ENCODE peak calls at places on chromosomes 5 and 9, in four cellular contexts. L is HepG2, R is GM12878, P is K562. M is an unnamed sample.

GRCh38 chr5:115543931-115544370 is 624 bp downstream of the FEM1C start:
- DNase-seq in L (peak), R (no peak), P (peak), M (no peak)

GRCh38 chr9:136882109-136882946 is 4.0 kb upstream of the TRAF2 start:
- DNase-seq in L (peak), R (peak), P (peak), M (no peak)

GRCh38 chr5:218457-219289 is 553 bp downstream of the SDHA start:
- DNase-seq in L (peak), R (no peak), P (peak), M (no peak)

GRCh38 chr9:123282343-123283047 is 14.1 kb upstream of the STRBP start:
- DNase-seq in L (no peak), R (no peak), P (no peak), M (no peak)

GRCh38 chr5:57174850-57175525 is 1.1 kb downstream of the GPBP1 start:
- DNase-seq in L (no peak), R (no peak), P (no peak), M (no peak)

GRCh38 chr5:171707441-171707790 is 78.2 kb upstream of the SMIM23 start:
- DNase-seq in L (no peak), R (no peak), P (no peak), M (no peak)

GRCh38 chr5:19855031-19855430 is 133.0 kb downstream of the CDH18 start:
- DNase-seq in L (no peak), R (no peak), P (no peak), M (no peak)

GRCh38 chr5:178113141-178113787 is at the start of gene N4BP3:
- DNase-seq in L (no peak), R (no peak), P (peak), M (peak)

GRCh38 chr9:112408285-112408684 is 28.4 kb downstream of the HSDL2 start:
- DNase-seq in L (no peak), R (no peak), P (no peak), M (no peak)

GRCh38 chr5:156589104-156589858 is 260.8 kb upstream of the PPP1R2B start:
- DNase-seq in L (no peak), R (no peak), P (no peak), M (no peak)

GRCh38 chr5:11452854-11453253 is 451.4 kb downstream of the CTNND2 start:
- DNase-seq in L (no peak), R (no peak), P (no peak), M (no peak)

GRCh38 chr5:74722271-74722670 is 37.2 kb downstream of the HEXB start:
- DNase-seq in L (no peak), R (no peak), P (no peak), M (no peak)

GRCh38 chr9:123107639-123108285 is 74.3 kb downstream of the GPR21 start:
- DNase-seq in L (no peak), R (no peak), P (no peak), M (no peak)

GRCh38 chr5:72746736-72747135 is 69.7 kb upstream of the TNPO1 start:
- DNase-seq in L (no peak), R (no peak), P (no peak), M (no peak)

GRCh38 chr9:132944294-132945185 is at the start of gene TSC1:
- DNase-seq in L (peak), R (peak), P (peak), M (peak)

GRCh38 chr5:143400541-143401252 is 2.8 kb downstream of the NR3C1 start:
- DNase-seq in L (no peak), R (no peak), P (no peak), M (no peak)

GRCh38 chr9:72383978-72384709 is 19.1 kb upstream of the ZFAND5 start:
- DNase-seq in L (no peak), R (no peak), P (no peak), M (no peak)

GRCh38 chr5:98962587-98962986 is 33.8 kb upstream of the CHD1 start:
- DNase-seq in L (no peak), R (no peak), P (no peak), M (no peak)

GRCh38 chr9:136661641-136662325 is 933 bp upstream of the EGFL7 start:
- DNase-seq in L (no peak), R (no peak), P (no peak), M (no peak)

GRCh38 chr5:1948663-1949191 is 66.0 kb upstream of the IRX4 start:
- DNase-seq in L (no peak), R (no peak), P (no peak), M (no peak)

GRCh38 chr5:121313886-121314285 is 537.8 kb upstream of the FTMT start:
- DNase-seq in L (no peak), R (no peak), P (no peak), M (no peak)

GRCh38 chr5:149962040-149962439 is 1.5 kb downstream of the SLC26A2 start:
- DNase-seq in L (peak), R (no peak), P (peak), M (peak)

GRCh38 chr9:133793471-133793870 is 55.3 kb upstream of the SARDH start:
- DNase-seq in L (no peak), R (no peak), P (no peak), M (no peak)

GRCh38 chr9:13575558-13575957 is 296.1 kb upstream of the MPDZ start:
- DNase-seq in L (no peak), R (no peak), P (no peak), M (no peak)

GRCh38 chr9:90331826-90332575 is 310.6 kb downstream of the DIRAS2 start:
- DNase-seq in L (no peak), R (no peak), P (no peak), M (no peak)

GRCh38 chr5:35884125-35884788 is 27.6 kb downstream of the IL7R start:
- DNase-seq in L (no peak), R (no peak), P (no peak), M (no peak)

GRCh38 chr5:41218929-41219328 is 5.6 kb upstream of the C6 start:
- DNase-seq in L (no peak), R (no peak), P (no peak), M (no peak)

GRCh38 chr9:134353539-134353938 is 27.3 kb downstream of the RXRA start:
- DNase-seq in L (no peak), R (no peak), P (no peak), M (no peak)

GRCh38 chr9:76697554-76697953 is 66.7 kb upstream of the PCA3 start:
- DNase-seq in L (no peak), R (no peak), P (no peak), M (no peak)

GRCh38 chr5:115484368-115484767 is 60.2 kb downstream of the FEM1C start:
- DNase-seq in L (no peak), R (no peak), P (no peak), M (no peak)

GRCh38 chr5:164355267-164355830 is 849.9 kb downstream of the MAT2B start:
- DNase-seq in L (no peak), R (no peak), P (no peak), M (peak)

GRCh38 chr9:87395804-87396458 is 101.7 kb upstream of the DAPK1 start:
- DNase-seq in L (peak), R (no peak), P (no peak), M (no peak)

GRCh38 chr5:51378415-51378777 is 4.9 kb upstream of the ISL1 start:
- DNase-seq in L (no peak), R (no peak), P (no peak), M (no peak)
- TF ChIP-seq TARDBP in L (no peak), R (no peak), P (no peak), M (no peak)

DNA sequence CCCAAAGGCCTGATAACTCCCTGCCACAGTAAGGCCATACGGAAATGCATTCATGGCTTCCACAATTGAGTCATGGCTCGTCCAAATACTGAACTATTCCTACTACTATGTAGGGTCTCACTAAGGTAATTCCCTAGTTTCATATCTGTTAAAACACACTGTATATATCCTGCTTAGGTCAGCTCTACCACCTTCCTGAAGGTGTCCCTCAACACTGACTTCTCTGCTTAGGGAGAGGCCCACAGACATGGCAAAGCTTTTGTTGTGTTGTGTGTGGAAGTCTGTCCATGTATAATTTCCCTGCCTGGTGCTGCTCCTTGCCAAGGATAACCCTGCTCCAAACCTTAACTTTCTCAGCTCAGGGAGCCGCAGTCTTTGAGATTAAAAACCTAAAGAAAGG is 60.4 kb downstream of the GIN1 start:
- DNase-seq in L (no peak), R (no peak), P (no peak), M (no peak)
- TF ChIP-seq FOXM1 in L (no peak), R (no peak), P (no peak), M (no peak)

GRCh38 chr5:175683921-175684320 is 26.1 kb downstream of the HRH2 start:
- DNase-seq in L (no peak), R (no peak), P (no peak), M (no peak)
- TF ChIP-seq BHLHE40 in L (no peak), R (no peak), P (no peak), M (no peak)

DNA sequence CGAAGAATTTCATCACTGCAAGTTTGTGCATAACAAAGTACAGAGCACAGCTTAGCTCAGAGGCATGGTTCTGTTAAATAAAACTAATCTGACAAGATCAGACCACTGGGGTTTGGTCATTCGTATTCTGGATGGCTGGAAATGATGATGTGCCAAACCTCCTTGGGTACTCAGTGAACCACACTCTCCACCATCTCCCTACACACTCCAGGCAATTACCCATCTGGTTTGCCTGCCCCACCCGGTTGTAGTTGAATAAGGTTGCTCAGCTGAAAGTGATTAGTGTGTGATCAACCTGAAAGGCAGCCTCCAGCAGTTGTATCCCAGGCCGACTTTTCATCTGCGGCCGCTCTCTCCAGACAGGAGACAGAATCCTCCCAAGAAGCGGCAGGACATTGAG is 371.4 kb downstream of the TLE1 start:
- DNase-seq in L (no peak), R (no peak), P (no peak), M (no peak)
- TF ChIP-seq TARDBP in L (no peak), R (no peak), P (no peak), M (no peak)

GRCh38 chr9:15219511-15219910 is 87.5 kb downstream of the TTC39B start:
- DNase-seq in L (no peak), R (no peak), P (no peak), M (no peak)

GRCh38 chr9:15220658-15221310 is 86.2 kb downstream of the TTC39B start:
- DNase-seq in L (no peak), R (no peak), P (no peak), M (no peak)

GRCh38 chr9:15218994-15219393 is 88.0 kb downstream of the TTC39B start:
- DNase-seq in L (no peak), R (no peak), P (no peak), M (no peak)

GRCh38 chr9:15221746-15222145 is 85.3 kb downstream of the TTC39B start:
- DNase-seq in L (no peak), R (no peak), P (no peak), M (no peak)

GRCh38 chr9:15222313-15222712 is 84.7 kb downstream of the TTC39B start:
- DNase-seq in L (no peak), R (no peak), P (no peak), M (no peak)
- TF ChIP-seq FOXM1 in L (no peak), R (no peak), P (no peak), M (no peak)

GRCh38 chr5:139295692-139296091 is 2.2 kb downstream of the MATR3 start:
- DNase-seq in L (no peak), R (no peak), P (no peak), M (no peak)

GRCh38 chr5:139293504-139294371 is at the start of gene MATR3:
- DNase-seq in L (peak), R (peak), P (peak), M (peak)

GRCh38 chr5:139296198-139296597 is 2.7 kb downstream of the MATR3 start:
- DNase-seq in L (no peak), R (no peak), P (no peak), M (no peak)

GRCh38 chr5:139293199-139293503 is 389 bp upstream of the MATR3 start:
- DNase-seq in L (no peak), R (no peak), P (no peak), M (no peak)

GRCh38 chr5:139294372-139295165 is 1.0 kb downstream of the MATR3 start:
- DNase-seq in L (peak), R (no peak), P (peak), M (peak)
- TF ChIP-seq BHLHE40 in L (no peak), R (no peak), P (no peak), M (no peak)

DNA sequence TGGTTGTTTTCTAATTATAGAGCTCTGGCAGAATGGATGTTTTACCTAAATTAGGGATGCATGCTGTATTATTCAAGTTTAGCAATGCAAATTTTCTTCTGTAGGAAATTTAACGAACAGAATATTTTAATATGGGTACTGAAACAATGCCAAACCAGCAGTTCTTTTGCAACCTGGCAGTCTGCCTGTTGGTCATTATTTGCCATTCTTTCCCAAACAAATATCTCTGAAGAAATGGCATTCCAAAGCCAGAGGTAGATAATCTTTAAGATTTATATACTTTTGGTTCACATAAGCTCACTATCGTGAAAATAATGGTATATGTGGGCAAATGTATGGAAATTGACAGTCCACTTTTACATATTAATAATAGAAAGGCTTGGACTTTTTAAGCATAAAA is 19.2 kb upstream of the DCP2 start:
- DNase-seq in L (no peak), R (no peak), P (no peak), M (no peak)
- TF ChIP-seq TARDBP in L (no peak), R (no peak), P (no peak), M (no peak)